ENCODE peak calls at places on chromosome 15, in five cellular contexts. B, K, C, D and U are unnamed samples.

GRCh38 chr15:57153140-57153539 is 223.2 kb upstream of the CGNL1 start:
- DNase-seq in B (peak), K (no peak), C (no peak), D (no peak), U (no peak)

GRCh38 chr15:96320703-96321421 is 9.6 kb upstream of the NR2F2 start:
- DNase-seq in B (no peak), K (no peak), C (no peak), D (no peak), U (no peak)

GRCh38 chr15:48631191-48631770 is 14.2 kb downstream of the FBN1 start:
- DNase-seq in B (no peak), K (no peak), C (no peak), D (no peak), U (no peak)

GRCh38 chr15:57949374-57949938 is 116.1 kb downstream of the ALDH1A2 start:
- DNase-seq in B (no peak), K (no peak), C (no peak), D (no peak), U (no peak)

GRCh38 chr15:65396283-65396964 is 18.6 kb upstream of the IGDCC3 start:
- DNase-seq in B (no peak), K (no peak), C (no peak), D (no peak), U (no peak)

GRCh38 chr15:34665498-34666116 is 82.2 kb upstream of the GOLGA8B start:
- DNase-seq in B (no peak), K (no peak), C (no peak), D (no peak), U (no peak)

GRCh38 chr15:89482139-89482538 is 14.2 kb downstream of the RHCG start:
- DNase-seq in B (no peak), K (no peak), C (no peak), D (no peak), U (no peak)

GRCh38 chr15:69303337-69304175 is 4.8 kb downstream of the PAQR5 start:
- DNase-seq in B (no peak), K (no peak), C (no peak), D (no peak), U (no peak)

GRCh38 chr15:25374143-25374542 is 64.7 kb downstream of the UBE3A start:
- DNase-seq in B (no peak), K (no peak), C (no peak), D (peak), U (no peak)

GRCh38 chr15:66872394-66872793 is 170.4 kb downstream of the SMAD6 start:
- DNase-seq in B (no peak), K (no peak), C (no peak), D (no peak), U (no peak)

GRCh38 chr15:70379938-70380337 is 282.2 kb upstream of the TLE3 start:
- DNase-seq in B (no peak), K (no peak), C (no peak), D (no peak), U (no peak)

GRCh38 chr15:64842986-64843561 is 1.4 kb downstream of the PLEKHO2 start:
- DNase-seq in B (no peak), K (no peak), C (no peak), D (peak), U (no peak)

GRCh38 chr15:93837450-93837849 is 393.9 kb upstream of the MCTP2 start:
- DNase-seq in B (no peak), K (no peak), C (no peak), D (no peak), U (no peak)

GRCh38 chr15:23857028-23857641 is 170.0 kb upstream of the NDN start:
- DNase-seq in B (no peak), K (no peak), C (peak), D (peak), U (no peak)

GRCh38 chr15:58108117-58108516 is 30.1 kb upstream of the AQP9 start:
- DNase-seq in B (no peak), K (no peak), C (no peak), D (no peak), U (no peak)

GRCh38 chr15:45186771-45187577 is 792 bp downstream of the SHF start:
- DNase-seq in B (no peak), K (no peak), C (no peak), D (no peak), U (no peak)

GRCh38 chr15:65862682-65863081 is 6.6 kb upstream of the RAB11A start:
- DNase-seq in B (peak), K (no peak), C (no peak), D (no peak), U (no peak)

GRCh38 chr15:57444877-57445513 is 68.7 kb downstream of the CGNL1 start:
- DNase-seq in B (no peak), K (no peak), C (no peak), D (no peak), U (no peak)

GRCh38 chr15:85423256-85423655 is 42.9 kb downstream of the AKAP13 start:
- DNase-seq in B (no peak), K (no peak), C (no peak), D (no peak), U (no peak)

GRCh38 chr15:58686286-58686685 is 63.2 kb downstream of the ADAM10 start:
- DNase-seq in B (no peak), K (no peak), C (no peak), D (no peak), U (no peak)

GRCh38 chr15:96356494-96357455 is 26.3 kb downstream of the NR2F2 start:
- DNase-seq in B (peak), K (peak), C (peak), D (peak), U (peak)

GRCh38 chr15:32028921-32029320 is 1.4 kb upstream of the CHRNA7 start:
- DNase-seq in B (no peak), K (no peak), C (no peak), D (no peak), U (no peak)

GRCh38 chr15:65033659-65034269 is 4.3 kb upstream of the MTFMT start:
- DNase-seq in B (no peak), K (no peak), C (no peak), D (peak), U (peak)

GRCh38 chr15:40999190-40999589 is 45.9 kb downstream of the CHAC1 start:
- DNase-seq in B (no peak), K (peak), C (no peak), D (no peak), U (peak)

GRCh38 chr15:69755571-69756310 is 303.1 kb downstream of the RPLP1 start:
- DNase-seq in B (peak), K (no peak), C (no peak), D (no peak), U (no peak)

GRCh38 chr15:22966321-22967083 is 13.7 kb downstream of the CYFIP1 start:
- DNase-seq in B (no peak), K (no peak), C (no peak), D (peak), U (no peak)

GRCh38 chr15:53693729-53694533 is 65.5 kb downstream of the WDR72 start:
- DNase-seq in B (no peak), K (no peak), C (no peak), D (peak), U (no peak)

GRCh38 chr15:61057830-61058529 is 171.1 kb downstream of the RORA start:
- DNase-seq in B (no peak), K (no peak), C (no peak), D (no peak), U (no peak)

GRCh38 chr15:63482874-63483323 is 21.5 kb upstream of the USP3 start:
- DNase-seq in B (no peak), K (no peak), C (no peak), D (no peak), U (no peak)

GRCh38 chr15:96977886-96978285 is 647.4 kb downstream of the NR2F2 start:
- DNase-seq in B (no peak), K (no peak), C (no peak), D (no peak), U (no peak)

GRCh38 chr15:59315914-59316428 is 56.7 kb downstream of the MYO1E start:
- DNase-seq in B (no peak), K (no peak), C (peak), D (peak), U (no peak)

GRCh38 chr15:34436126-34436955 is 1.3 kb downstream of the GOLGA8A start:
- DNase-seq in B (peak), K (no peak), C (no peak), D (no peak), U (no peak)